ENCODE peak calls at places on chromosomes 2 and 18, in seven cellular contexts. One of them, this sample, is unnamed.
A peak's percentile ranks its signal among the peaks of the same experiment; 100 is the strongest.

GRCh38 chr18:58637197-58637596 is 8.3 kb upstream of the ALPK2 start:
- DNase-seq in uterus: no peak
- DNase-seq in GM23338: no peak
- DNase-seq in mammary epithelial cell: no peak
- DNase-seq in CD8-positive, alpha-beta memory T cell: no peak
- DNase-seq in SK-N-SH: no peak
- DNase-seq in thoracic aorta: no peak
- DNase-seq in this sample: no peak

GRCh38 chr2:32559136-32559535 is 68.7 kb upstream of the TTC27 start:
- DNase-seq in uterus: peak; percentile 38
- DNase-seq in GM23338: no peak
- DNase-seq in mammary epithelial cell: no peak
- DNase-seq in CD8-positive, alpha-beta memory T cell: no peak
- DNase-seq in SK-N-SH: no peak
- DNase-seq in thoracic aorta: no peak
- DNase-seq in this sample: no peak

GRCh38 chr2:163200726-163201125 is 362.2 kb upstream of the KCNH7 start:
- DNase-seq in uterus: no peak
- DNase-seq in GM23338: no peak
- DNase-seq in mammary epithelial cell: no peak
- DNase-seq in CD8-positive, alpha-beta memory T cell: no peak
- DNase-seq in SK-N-SH: no peak
- DNase-seq in thoracic aorta: no peak
- DNase-seq in this sample: no peak

GRCh38 chr2:216279011-216279410 is 93.3 kb downstream of the MARCHF4 start:
- DNase-seq in uterus: no peak
- DNase-seq in GM23338: no peak
- DNase-seq in mammary epithelial cell: no peak
- DNase-seq in CD8-positive, alpha-beta memory T cell: no peak
- DNase-seq in SK-N-SH: no peak
- DNase-seq in thoracic aorta: no peak
- DNase-seq in this sample: no peak

GRCh38 chr2:222433381-222434173 is 9.2 kb downstream of the SGPP2 start:
- DNase-seq in uterus: no peak
- DNase-seq in GM23338: peak; percentile 90
- DNase-seq in mammary epithelial cell: no peak
- DNase-seq in CD8-positive, alpha-beta memory T cell: no peak
- DNase-seq in SK-N-SH: no peak
- DNase-seq in thoracic aorta: no peak
- DNase-seq in this sample: no peak

GRCh38 chr18:25826823-25827617 is 263.4 kb downstream of the SS18 start:
- DNase-seq in uterus: no peak
- DNase-seq in GM23338: no peak
- DNase-seq in mammary epithelial cell: no peak
- DNase-seq in CD8-positive, alpha-beta memory T cell: no peak
- DNase-seq in SK-N-SH: no peak
- DNase-seq in thoracic aorta: no peak
- DNase-seq in this sample: no peak

GRCh38 chr2:233848276-233848675 is 6.1 kb downstream of the HJURP start:
- DNase-seq in uterus: no peak
- DNase-seq in GM23338: no peak
- DNase-seq in mammary epithelial cell: no peak
- DNase-seq in CD8-positive, alpha-beta memory T cell: no peak
- DNase-seq in SK-N-SH: no peak
- DNase-seq in thoracic aorta: no peak
- DNase-seq in this sample: no peak

GRCh38 chr2:161576421-161576820 is 47.8 kb upstream of the SLC4A10 start:
- DNase-seq in uterus: no peak
- DNase-seq in GM23338: peak; percentile 90
- DNase-seq in mammary epithelial cell: no peak
- DNase-seq in CD8-positive, alpha-beta memory T cell: no peak
- DNase-seq in SK-N-SH: peak; percentile 39
- DNase-seq in thoracic aorta: no peak
- DNase-seq in this sample: peak; percentile 33

GRCh38 chr2:130393318-130393910 is 37.6 kb downstream of the PTPN18 start:
- DNase-seq in uterus: no peak
- DNase-seq in GM23338: no peak
- DNase-seq in mammary epithelial cell: peak; percentile 27
- DNase-seq in CD8-positive, alpha-beta memory T cell: no peak
- DNase-seq in SK-N-SH: no peak
- DNase-seq in thoracic aorta: no peak
- DNase-seq in this sample: no peak

GRCh38 chr2:152046940-152047339 is 51.9 kb downstream of the CACNB4 start:
- DNase-seq in uterus: no peak
- DNase-seq in GM23338: no peak
- DNase-seq in mammary epithelial cell: no peak
- DNase-seq in CD8-positive, alpha-beta memory T cell: no peak
- DNase-seq in SK-N-SH: no peak
- DNase-seq in thoracic aorta: no peak
- DNase-seq in this sample: no peak

GRCh38 chr18:55078289-55078916 is 119.1 kb upstream of the CCDC68 start:
- DNase-seq in uterus: no peak
- DNase-seq in GM23338: peak; percentile 19
- DNase-seq in mammary epithelial cell: no peak
- DNase-seq in CD8-positive, alpha-beta memory T cell: no peak
- DNase-seq in SK-N-SH: no peak
- DNase-seq in thoracic aorta: no peak
- DNase-seq in this sample: no peak

GRCh38 chr2:58604096-58604495 is 363.0 kb upstream of the FANCL start:
- DNase-seq in uterus: no peak
- DNase-seq in GM23338: no peak
- DNase-seq in mammary epithelial cell: no peak
- DNase-seq in CD8-positive, alpha-beta memory T cell: no peak
- DNase-seq in SK-N-SH: no peak
- DNase-seq in thoracic aorta: no peak
- DNase-seq in this sample: no peak

GRCh38 chr2:163834221-163834620 is 98.4 kb upstream of the FIGN start:
- DNase-seq in uterus: no peak
- DNase-seq in GM23338: no peak
- DNase-seq in mammary epithelial cell: no peak
- DNase-seq in CD8-positive, alpha-beta memory T cell: no peak
- DNase-seq in SK-N-SH: peak; percentile 13
- DNase-seq in thoracic aorta: no peak
- DNase-seq in this sample: no peak

GRCh38 chr2:232353660-232354059 is 24.9 kb upstream of the ALPP start:
- DNase-seq in uterus: no peak
- DNase-seq in GM23338: no peak
- DNase-seq in mammary epithelial cell: no peak
- DNase-seq in CD8-positive, alpha-beta memory T cell: no peak
- DNase-seq in SK-N-SH: no peak
- DNase-seq in thoracic aorta: no peak
- DNase-seq in this sample: no peak

GRCh38 chr2:114610677-114611076 is 168.2 kb downstream of the DPP10 start:
- DNase-seq in uterus: no peak
- DNase-seq in GM23338: no peak
- DNase-seq in mammary epithelial cell: peak; percentile 2
- DNase-seq in CD8-positive, alpha-beta memory T cell: no peak
- DNase-seq in SK-N-SH: peak; percentile 0
- DNase-seq in thoracic aorta: no peak
- DNase-seq in this sample: no peak

GRCh38 chr2:202521470-202521869 is 113.3 kb upstream of the FAM117B start:
- DNase-seq in uterus: no peak
- DNase-seq in GM23338: no peak
- DNase-seq in mammary epithelial cell: no peak
- DNase-seq in CD8-positive, alpha-beta memory T cell: no peak
- DNase-seq in SK-N-SH: no peak
- DNase-seq in thoracic aorta: no peak
- DNase-seq in this sample: no peak

GRCh38 chr2:104140361-104140760 is 713.6 kb upstream of the POU3F3 start:
- DNase-seq in uterus: no peak
- DNase-seq in GM23338: no peak
- DNase-seq in mammary epithelial cell: no peak
- DNase-seq in CD8-positive, alpha-beta memory T cell: no peak
- DNase-seq in SK-N-SH: no peak
- DNase-seq in thoracic aorta: no peak
- DNase-seq in this sample: no peak

GRCh38 chr18:76989647-76990190 is 142.9 kb downstream of the MBP start:
- DNase-seq in uterus: no peak
- DNase-seq in GM23338: no peak
- DNase-seq in mammary epithelial cell: no peak
- DNase-seq in CD8-positive, alpha-beta memory T cell: no peak
- DNase-seq in SK-N-SH: no peak
- DNase-seq in thoracic aorta: no peak
- DNase-seq in this sample: no peak

GRCh38 chr18:25817571-25818237 is 272.7 kb downstream of the SS18 start:
- DNase-seq in uterus: no peak
- DNase-seq in GM23338: no peak
- DNase-seq in mammary epithelial cell: no peak
- DNase-seq in CD8-positive, alpha-beta memory T cell: no peak
- DNase-seq in SK-N-SH: no peak
- DNase-seq in thoracic aorta: no peak
- DNase-seq in this sample: no peak

GRCh38 chr2:241267249-241268067 is 48.0 kb downstream of the HDLBP start:
- DNase-seq in uterus: no peak
- DNase-seq in GM23338: peak; percentile 21
- DNase-seq in mammary epithelial cell: no peak
- DNase-seq in CD8-positive, alpha-beta memory T cell: no peak
- DNase-seq in SK-N-SH: no peak
- DNase-seq in thoracic aorta: no peak
- DNase-seq in this sample: no peak

GRCh38 chr2:241270531-241270930 is 44.9 kb downstream of the HDLBP start:
- DNase-seq in uterus: no peak
- DNase-seq in GM23338: no peak
- DNase-seq in mammary epithelial cell: no peak
- DNase-seq in CD8-positive, alpha-beta memory T cell: no peak
- DNase-seq in SK-N-SH: no peak
- DNase-seq in thoracic aorta: no peak
- DNase-seq in this sample: no peak

GRCh38 chr2:241269707-241270520 is 45.6 kb downstream of the HDLBP start:
- DNase-seq in uterus: no peak
- DNase-seq in GM23338: no peak
- DNase-seq in mammary epithelial cell: no peak
- DNase-seq in CD8-positive, alpha-beta memory T cell: no peak
- DNase-seq in SK-N-SH: no peak
- DNase-seq in thoracic aorta: no peak
- DNase-seq in this sample: no peak

GRCh38 chr2:241268306-241268705 is 47.2 kb downstream of the HDLBP start:
- DNase-seq in uterus: no peak
- DNase-seq in GM23338: no peak
- DNase-seq in mammary epithelial cell: no peak
- DNase-seq in CD8-positive, alpha-beta memory T cell: no peak
- DNase-seq in SK-N-SH: no peak
- DNase-seq in thoracic aorta: no peak
- DNase-seq in this sample: no peak

GRCh38 chr2:241268716-241269445 is 46.6 kb downstream of the HDLBP start:
- DNase-seq in uterus: no peak
- DNase-seq in GM23338: no peak
- DNase-seq in mammary epithelial cell: peak; percentile 74
- DNase-seq in CD8-positive, alpha-beta memory T cell: no peak
- DNase-seq in SK-N-SH: no peak
- DNase-seq in thoracic aorta: no peak
- DNase-seq in this sample: no peak
- H3K4me1 ChIP-seq in uterus: peaks cover 12% of the 10 kb centered on the region
- H3K4me1 ChIP-seq in GM23338: peaks cover 16% of the 10 kb centered on the region
- H3K4me1 ChIP-seq in mammary epithelial cell: peaks cover 31% of the 10 kb centered on the region
- H3K4me1 ChIP-seq in CD8-positive, alpha-beta memory T cell: peaks cover 21% of the 10 kb centered on the region
- H3K4me1 ChIP-seq in SK-N-SH: peaks cover 19% of the 10 kb centered on the region
- H3K4me1 ChIP-seq in thoracic aorta: peaks cover 42% of the 10 kb centered on the region
- H3K4me1 ChIP-seq in this sample: peaks cover 16% of the 10 kb centered on the region

DNA sequence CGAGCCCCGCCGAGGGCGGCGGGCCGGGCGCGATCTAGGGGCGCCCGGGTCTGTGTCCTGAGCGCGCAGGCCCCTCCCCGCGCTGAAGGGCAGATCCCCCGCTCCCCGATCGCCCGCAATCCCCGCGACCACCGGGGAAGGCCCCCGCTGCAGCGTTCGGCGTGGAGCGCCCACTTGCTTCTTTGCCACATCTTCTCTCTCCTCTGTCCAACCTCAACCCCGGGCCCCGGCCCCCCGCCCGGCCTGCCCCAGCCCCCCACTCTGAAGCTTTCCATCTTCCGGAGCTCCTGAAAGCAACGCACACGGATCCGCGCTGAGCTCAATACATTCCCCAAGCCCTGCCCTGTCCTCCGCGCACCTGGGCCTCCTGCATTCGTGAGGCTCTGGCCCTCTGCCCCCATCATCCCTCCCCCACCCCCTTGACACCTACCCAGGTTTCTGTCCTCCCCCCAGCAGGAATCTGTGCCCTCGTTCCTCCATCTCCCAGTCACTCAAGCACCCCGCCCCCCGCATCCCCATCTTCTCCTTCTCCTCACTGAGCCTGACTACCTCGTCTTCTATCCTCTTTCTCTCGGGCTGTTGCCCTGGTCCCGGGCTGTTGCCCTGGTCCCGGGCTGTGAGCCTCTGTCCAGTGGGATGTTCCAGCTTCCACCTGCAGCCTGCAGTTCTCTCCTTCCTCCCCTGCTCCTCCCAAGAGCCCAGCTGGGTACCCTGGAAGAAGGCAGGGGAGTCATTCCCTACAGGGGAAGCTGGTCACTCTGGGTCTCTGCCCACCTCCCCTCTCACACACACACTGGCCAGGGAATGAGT is 7.8 kb downstream of the SPEG start:
- DNase-seq in uterus: no peak
- DNase-seq in GM23338: peak; percentile 73
- DNase-seq in mammary epithelial cell: no peak
- DNase-seq in CD8-positive, alpha-beta memory T cell: no peak
- DNase-seq in SK-N-SH: no peak
- DNase-seq in thoracic aorta: no peak
- DNase-seq in this sample: no peak
- H3K4me3 ChIP-seq in uterus: peak overlapping the region; percentile 81
- H3K4me3 ChIP-seq in GM23338: peak overlapping the region; percentile 71
- H3K4me3 ChIP-seq in mammary epithelial cell: peak overlapping the region; percentile 40
- H3K4me3 ChIP-seq in CD8-positive, alpha-beta memory T cell: no peak overlapping the region
- H3K4me3 ChIP-seq in SK-N-SH: peak overlapping the region; percentile 67
- H3K4me3 ChIP-seq in thoracic aorta: peak overlapping the region; percentile 79
- H3K4me3 ChIP-seq in this sample: peak overlapping the region; percentile 58

DNA sequence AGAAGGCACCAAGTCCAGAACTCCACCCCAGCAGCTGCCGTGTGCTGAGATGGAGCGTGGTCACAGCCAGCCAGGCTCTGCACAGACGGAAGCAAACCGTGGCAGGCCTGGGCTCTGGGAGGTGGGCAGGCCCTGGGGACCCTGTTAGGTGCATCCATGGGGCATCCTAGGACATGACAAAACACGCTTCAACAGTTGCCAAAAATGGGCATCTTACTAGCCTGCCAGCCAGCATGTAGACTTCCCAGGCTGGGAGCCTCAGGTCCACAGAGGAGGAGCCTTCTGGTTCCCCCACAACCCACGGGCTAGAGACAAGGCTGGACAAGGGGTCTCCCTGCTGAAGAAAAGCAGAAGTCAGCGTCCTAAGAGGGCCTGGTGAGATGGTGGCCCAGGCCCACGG is 139.5 kb downstream of the HDAC4 start:
- DNase-seq in uterus: no peak
- DNase-seq in GM23338: no peak
- DNase-seq in mammary epithelial cell: no peak
- DNase-seq in CD8-positive, alpha-beta memory T cell: no peak
- DNase-seq in SK-N-SH: no peak
- DNase-seq in thoracic aorta: no peak
- DNase-seq in this sample: no peak
- H3K4me1 ChIP-seq in uterus: peaks cover 13% of the 10 kb centered on the region
- H3K4me1 ChIP-seq in GM23338: peaks cover 17% of the 10 kb centered on the region
- H3K4me1 ChIP-seq in mammary epithelial cell: peaks cover 8% of the 10 kb centered on the region
- H3K4me1 ChIP-seq in CD8-positive, alpha-beta memory T cell: peaks cover 72% of the 10 kb centered on the region
- H3K4me1 ChIP-seq in SK-N-SH: peaks cover 34% of the 10 kb centered on the region
- H3K4me1 ChIP-seq in thoracic aorta: peaks cover 28% of the 10 kb centered on the region
- H3K4me1 ChIP-seq in this sample: peaks cover 24% of the 10 kb centered on the region

GRCh38 chr2:101147971-101148370 is 3.2 kb downstream of the TBC1D8 start:
- DNase-seq in uterus: no peak
- DNase-seq in GM23338: no peak
- DNase-seq in mammary epithelial cell: no peak
- DNase-seq in CD8-positive, alpha-beta memory T cell: no peak
- DNase-seq in SK-N-SH: no peak
- DNase-seq in thoracic aorta: no peak
- DNase-seq in this sample: no peak
- H3K4me3 ChIP-seq in uterus: no peak overlapping the region
- H3K4me3 ChIP-seq in GM23338: peak overlapping the region; percentile 97
- H3K4me3 ChIP-seq in mammary epithelial cell: no peak overlapping the region
- H3K4me3 ChIP-seq in CD8-positive, alpha-beta memory T cell: no peak overlapping the region
- H3K4me3 ChIP-seq in SK-N-SH: no peak overlapping the region
- H3K4me3 ChIP-seq in thoracic aorta: no peak overlapping the region
- H3K4me3 ChIP-seq in this sample: no peak overlapping the region

GRCh38 chr2:238726670-238727584 is 121.0 kb upstream of the TWIST2 start:
- DNase-seq in uterus: no peak
- DNase-seq in GM23338: no peak
- DNase-seq in mammary epithelial cell: no peak
- DNase-seq in CD8-positive, alpha-beta memory T cell: no peak
- DNase-seq in SK-N-SH: no peak
- DNase-seq in thoracic aorta: no peak
- DNase-seq in this sample: no peak
- H3K4me1 ChIP-seq in uterus: peaks cover 17% of the 10 kb centered on the region
- H3K4me1 ChIP-seq in GM23338: no peaks in the 10 kb centered on the region
- H3K4me1 ChIP-seq in mammary epithelial cell: peaks cover 38% of the 10 kb centered on the region
- H3K4me1 ChIP-seq in CD8-positive, alpha-beta memory T cell: no peaks in the 10 kb centered on the region
- H3K4me1 ChIP-seq in SK-N-SH: peaks cover 6% of the 10 kb centered on the region
- H3K4me1 ChIP-seq in thoracic aorta: peaks cover 40% of the 10 kb centered on the region
- H3K4me1 ChIP-seq in this sample: peaks cover 11% of the 10 kb centered on the region

This sample was measured in NT2/D1.